ENCODE peak calls at places on chromosomes 12 and 14, in eight cellular contexts. T is WTC11, Y is cardiac muscle cell, X is lower lobe of right lung, P is A549, A is progenitor cell of endocrine pancreas, N is NCI-H345, K is uterus. H is an unnamed sample.

GRCh38 chr12:31664038-31664437 is 4.5 kb downstream of the ETFBKMT start:
- DNase-seq in T (no peak), Y (no peak), X (no peak), P (no peak), A (no peak), N (no peak), K (no peak), H (no peak)

GRCh38 chr14:106842687-106843086 is 1316.3 kb downstream of the TMEM121 start:
- DNase-seq in T (no peak), Y (no peak), X (no peak), P (peak), A (no peak), N (no peak), K (no peak), H (peak)

GRCh38 chr12:116319316-116319715 is 41.8 kb upstream of the MED13L start:
- DNase-seq in T (no peak), Y (no peak), X (no peak), P (no peak), A (no peak), N (no peak), K (peak), H (no peak)

GRCh38 chr14:71248204-71248603 is 340.9 kb downstream of the PCNX1 start:
- DNase-seq in T (no peak), Y (no peak), X (no peak), P (no peak), A (no peak), N (no peak), K (no peak), H (no peak)

GRCh38 chr12:56635539-56636117 is 5.5 kb upstream of the BAZ2A start:
- DNase-seq in T (peak), Y (no peak), X (no peak), P (no peak), A (no peak), N (no peak), K (no peak), H (no peak)

GRCh38 chr14:70317969-70318634 is 41.4 kb downstream of the COX16 start:
- DNase-seq in T (peak), Y (peak), X (no peak), P (peak), A (peak), N (peak), K (no peak), H (no peak)

GRCh38 chr14:95386536-95386935 is 66.8 kb upstream of the CLMN start:
- DNase-seq in T (peak), Y (no peak), X (no peak), P (no peak), A (no peak), N (no peak), K (no peak), H (no peak)

GRCh38 chr14:90758959-90759358 is 57.3 kb downstream of the TTC7B start:
- DNase-seq in T (no peak), Y (no peak), X (peak), P (no peak), A (no peak), N (no peak), K (peak), H (peak)

GRCh38 chr12:8482446-8483080 is 26.8 kb downstream of the CLEC6A start:
- DNase-seq in T (no peak), Y (peak), X (no peak), P (no peak), A (no peak), N (no peak), K (no peak), H (no peak)

GRCh38 chr14:71705460-71705859 is 226.8 kb upstream of the RGS6 start:
- DNase-seq in T (no peak), Y (no peak), X (no peak), P (no peak), A (no peak), N (no peak), K (no peak), H (no peak)

GRCh38 chr12:96241484-96242256 is 47.5 kb downstream of the ELK3 start:
- DNase-seq in T (no peak), Y (no peak), X (peak), P (no peak), A (no peak), N (no peak), K (peak), H (no peak)

GRCh38 chr14:99724196-99724891 is 40.2 kb downstream of the CYP46A1 start:
- DNase-seq in T (no peak), Y (no peak), X (peak), P (no peak), A (no peak), N (no peak), K (peak), H (peak)

GRCh38 chr14:105281354-105282097 is 19.3 kb downstream of the BRF1 start:
- DNase-seq in T (no peak), Y (peak), X (no peak), P (peak), A (no peak), N (no peak), K (no peak), H (no peak)

GRCh38 chr12:110649341-110649847 is 35.5 kb downstream of the TCTN1 start:
- DNase-seq in T (no peak), Y (no peak), X (no peak), P (no peak), A (no peak), N (no peak), K (no peak), H (no peak)

H was measured in ovary.